ENCODE peak calls at places on chromosomes 2 and 18, in nine cellular contexts. One of them, this sample, is unnamed.

GRCh38 chr2:159077869-159078268 is 109.4 kb downstream of the TANC1 start:
- DNase-seq in PC-9: no peak
- DNase-seq in GM13977: no peak
- DNase-seq in AML-193: no peak
- DNase-seq in lung microvascular endothelial cell: no peak
- DNase-seq in cardiac septum: no peak
- DNase-seq in NCI-H345: no peak
- DNase-seq in NCI-H2081: no peak
- DNase-seq in fibroblast of villous mesenchyme: peak; percentile 65
- DNase-seq in this sample: no peak

GRCh38 chr18:59357928-59358327 is 1.1 kb downstream of the LMAN1 start:
- DNase-seq in PC-9: peak; percentile 67
- DNase-seq in GM13977: no peak
- DNase-seq in AML-193: peak; percentile 9
- DNase-seq in lung microvascular endothelial cell: peak; percentile 76
- DNase-seq in cardiac septum: no peak
- DNase-seq in NCI-H345: no peak
- DNase-seq in NCI-H2081: no peak
- DNase-seq in fibroblast of villous mesenchyme: peak; percentile 77
- DNase-seq in this sample: no peak

GRCh38 chr2:229342376-229342775 is 71.3 kb upstream of the PID1 start:
- DNase-seq in PC-9: no peak
- DNase-seq in GM13977: no peak
- DNase-seq in AML-193: peak; percentile 8
- DNase-seq in lung microvascular endothelial cell: peak; percentile 48
- DNase-seq in cardiac septum: no peak
- DNase-seq in NCI-H345: peak; percentile 16
- DNase-seq in NCI-H2081: no peak
- DNase-seq in fibroblast of villous mesenchyme: peak; percentile 36
- DNase-seq in this sample: no peak

GRCh38 chr2:170298115-170298514 is 120.2 kb downstream of the MYO3B start:
- DNase-seq in PC-9: no peak
- DNase-seq in GM13977: no peak
- DNase-seq in AML-193: no peak
- DNase-seq in lung microvascular endothelial cell: no peak
- DNase-seq in cardiac septum: no peak
- DNase-seq in NCI-H345: no peak
- DNase-seq in NCI-H2081: no peak
- DNase-seq in fibroblast of villous mesenchyme: no peak
- DNase-seq in this sample: peak; percentile 4

GRCh38 chr2:55014962-55015939 is 35.0 kb downstream of the RTN4 start:
- DNase-seq in PC-9: peak; percentile 76
- DNase-seq in GM13977: peak; percentile 17
- DNase-seq in AML-193: peak; percentile 58
- DNase-seq in lung microvascular endothelial cell: peak; percentile 71
- DNase-seq in cardiac septum: no peak
- DNase-seq in NCI-H345: peak; percentile 30
- DNase-seq in NCI-H2081: peak; percentile 50
- DNase-seq in fibroblast of villous mesenchyme: peak; percentile 79
- DNase-seq in this sample: no peak

GRCh38 chr2:9613291-9613690 is 17.5 kb downstream of the YWHAQ start:
- DNase-seq in PC-9: peak; percentile 55
- DNase-seq in GM13977: no peak
- DNase-seq in AML-193: peak; percentile 65
- DNase-seq in lung microvascular endothelial cell: peak; percentile 44
- DNase-seq in cardiac septum: no peak
- DNase-seq in NCI-H345: no peak
- DNase-seq in NCI-H2081: no peak
- DNase-seq in fibroblast of villous mesenchyme: peak; percentile 86
- DNase-seq in this sample: no peak

GRCh38 chr18:7224198-7224597 is 6.7 kb upstream of the LRRC30 start:
- DNase-seq in PC-9: no peak
- DNase-seq in GM13977: no peak
- DNase-seq in AML-193: no peak
- DNase-seq in lung microvascular endothelial cell: no peak
- DNase-seq in cardiac septum: no peak
- DNase-seq in NCI-H345: peak; percentile 11
- DNase-seq in NCI-H2081: no peak
- DNase-seq in fibroblast of villous mesenchyme: no peak
- DNase-seq in this sample: no peak

GRCh38 chr2:866887-867286 is 83.8 kb upstream of the SNTG2 start:
- DNase-seq in PC-9: no peak
- DNase-seq in GM13977: no peak
- DNase-seq in AML-193: no peak
- DNase-seq in lung microvascular endothelial cell: no peak
- DNase-seq in cardiac septum: no peak
- DNase-seq in NCI-H345: no peak
- DNase-seq in NCI-H2081: no peak
- DNase-seq in fibroblast of villous mesenchyme: no peak
- DNase-seq in this sample: no peak

GRCh38 chr2:98518106-98518505 is 73.4 kb downstream of the INPP4A start:
- DNase-seq in PC-9: no peak
- DNase-seq in GM13977: peak; percentile 61
- DNase-seq in AML-193: peak; percentile 33
- DNase-seq in lung microvascular endothelial cell: peak; percentile 62
- DNase-seq in cardiac septum: no peak
- DNase-seq in NCI-H345: no peak
- DNase-seq in NCI-H2081: no peak
- DNase-seq in fibroblast of villous mesenchyme: peak; percentile 64
- DNase-seq in this sample: no peak

GRCh38 chr2:240565267-240566202 is 2.7 kb upstream of the RNPEPL1 start:
- DNase-seq in PC-9: peak; percentile 99
- DNase-seq in GM13977: peak; percentile 71
- DNase-seq in AML-193: peak; percentile 91
- DNase-seq in lung microvascular endothelial cell: peak; percentile 86
- DNase-seq in cardiac septum: peak; percentile 96
- DNase-seq in NCI-H345: no peak
- DNase-seq in NCI-H2081: no peak
- DNase-seq in fibroblast of villous mesenchyme: peak; percentile 95
- DNase-seq in this sample: peak; percentile 81

GRCh38 chr18:23776306-23776705 is 87.1 kb downstream of the LAMA3 start:
- DNase-seq in PC-9: no peak
- DNase-seq in GM13977: no peak
- DNase-seq in AML-193: no peak
- DNase-seq in lung microvascular endothelial cell: no peak
- DNase-seq in cardiac septum: no peak
- DNase-seq in NCI-H345: no peak
- DNase-seq in NCI-H2081: no peak
- DNase-seq in fibroblast of villous mesenchyme: no peak
- DNase-seq in this sample: no peak

GRCh38 chr2:101440127-101440738 is 34.7 kb downstream of the RFX8 start:
- DNase-seq in PC-9: no peak
- DNase-seq in GM13977: no peak
- DNase-seq in AML-193: no peak
- DNase-seq in lung microvascular endothelial cell: no peak
- DNase-seq in cardiac septum: no peak
- DNase-seq in NCI-H345: peak; percentile 10
- DNase-seq in NCI-H2081: no peak
- DNase-seq in fibroblast of villous mesenchyme: peak; percentile 99
- DNase-seq in this sample: no peak

GRCh38 chr2:66651295-66651694 is 216.4 kb downstream of the MEIS1 start:
- DNase-seq in PC-9: no peak
- DNase-seq in GM13977: no peak
- DNase-seq in AML-193: no peak
- DNase-seq in lung microvascular endothelial cell: no peak
- DNase-seq in cardiac septum: no peak
- DNase-seq in NCI-H345: no peak
- DNase-seq in NCI-H2081: no peak
- DNase-seq in fibroblast of villous mesenchyme: no peak
- DNase-seq in this sample: no peak

GRCh38 chr2:219571311-219572236 is at the start of gene OBSL1:
- DNase-seq in PC-9: peak; percentile 78
- DNase-seq in GM13977: peak; percentile 62
- DNase-seq in AML-193: no peak
- DNase-seq in lung microvascular endothelial cell: peak; percentile 39
- DNase-seq in cardiac septum: peak; percentile 89
- DNase-seq in NCI-H345: peak; percentile 85
- DNase-seq in NCI-H2081: peak; percentile 84
- DNase-seq in fibroblast of villous mesenchyme: peak; percentile 85
- DNase-seq in this sample: no peak

GRCh38 chr2:96427917-96428316 is 77.2 kb downstream of the NEURL3 start:
- DNase-seq in PC-9: peak; percentile 100
- DNase-seq in GM13977: no peak
- DNase-seq in AML-193: peak; percentile 7
- DNase-seq in lung microvascular endothelial cell: peak; percentile 56
- DNase-seq in cardiac septum: no peak
- DNase-seq in NCI-H345: no peak
- DNase-seq in NCI-H2081: no peak
- DNase-seq in fibroblast of villous mesenchyme: no peak
- DNase-seq in this sample: no peak

GRCh38 chr2:50346586-50347351 is 685.2 kb downstream of the NRXN1 start:
- DNase-seq in PC-9: no peak
- DNase-seq in GM13977: no peak
- DNase-seq in AML-193: no peak
- DNase-seq in lung microvascular endothelial cell: no peak
- DNase-seq in cardiac septum: no peak
- DNase-seq in NCI-H345: no peak
- DNase-seq in NCI-H2081: no peak
- DNase-seq in fibroblast of villous mesenchyme: no peak
- DNase-seq in this sample: no peak

GRCh38 chr2:138391956-138392355 is 109.6 kb upstream of the SPOPL start:
- DNase-seq in PC-9: no peak
- DNase-seq in GM13977: no peak
- DNase-seq in AML-193: no peak
- DNase-seq in lung microvascular endothelial cell: peak; percentile 4
- DNase-seq in cardiac septum: no peak
- DNase-seq in NCI-H345: no peak
- DNase-seq in NCI-H2081: no peak
- DNase-seq in fibroblast of villous mesenchyme: no peak
- DNase-seq in this sample: no peak

GRCh38 chr2:120940319-120940696 is 204.6 kb downstream of the GLI2 start:
- DNase-seq in PC-9: no peak
- DNase-seq in GM13977: no peak
- DNase-seq in AML-193: no peak
- DNase-seq in lung microvascular endothelial cell: no peak
- DNase-seq in cardiac septum: no peak
- DNase-seq in NCI-H345: no peak
- DNase-seq in NCI-H2081: no peak
- DNase-seq in fibroblast of villous mesenchyme: no peak
- DNase-seq in this sample: no peak

GRCh38 chr2:109719871-109720270 is 74.2 kb upstream of the RGPD5 start:
- DNase-seq in PC-9: no peak
- DNase-seq in GM13977: no peak
- DNase-seq in AML-193: no peak
- DNase-seq in lung microvascular endothelial cell: no peak
- DNase-seq in cardiac septum: peak; percentile 46
- DNase-seq in NCI-H345: no peak
- DNase-seq in NCI-H2081: no peak
- DNase-seq in fibroblast of villous mesenchyme: no peak
- DNase-seq in this sample: no peak

GRCh38 chr18:59719533-59720325 is 22.5 kb upstream of the CCBE1 start:
- DNase-seq in PC-9: no peak
- DNase-seq in GM13977: no peak
- DNase-seq in AML-193: no peak
- DNase-seq in lung microvascular endothelial cell: peak; percentile 64
- DNase-seq in cardiac septum: no peak
- DNase-seq in NCI-H345: no peak
- DNase-seq in NCI-H2081: no peak
- DNase-seq in fibroblast of villous mesenchyme: peak; percentile 50
- DNase-seq in this sample: no peak

GRCh38 chr2:100692906-100693305 is 127.0 kb upstream of the NPAS2 start:
- DNase-seq in PC-9: no peak
- DNase-seq in GM13977: no peak
- DNase-seq in AML-193: no peak
- DNase-seq in lung microvascular endothelial cell: no peak
- DNase-seq in cardiac septum: no peak
- DNase-seq in NCI-H345: no peak
- DNase-seq in NCI-H2081: no peak
- DNase-seq in fibroblast of villous mesenchyme: no peak
- DNase-seq in this sample: no peak

GRCh38 chr2:150872919-150873772 is 385.7 kb upstream of the RND3 start:
- DNase-seq in PC-9: no peak
- DNase-seq in GM13977: no peak
- DNase-seq in AML-193: no peak
- DNase-seq in lung microvascular endothelial cell: no peak
- DNase-seq in cardiac septum: no peak
- DNase-seq in NCI-H345: no peak
- DNase-seq in NCI-H2081: no peak
- DNase-seq in fibroblast of villous mesenchyme: peak; percentile 98
- DNase-seq in this sample: no peak

GRCh38 chr2:112773510-112773909 is 9.1 kb upstream of the CKAP2L start:
- DNase-seq in PC-9: no peak
- DNase-seq in GM13977: no peak
- DNase-seq in AML-193: no peak
- DNase-seq in lung microvascular endothelial cell: no peak
- DNase-seq in cardiac septum: no peak
- DNase-seq in NCI-H345: no peak
- DNase-seq in NCI-H2081: no peak
- DNase-seq in fibroblast of villous mesenchyme: no peak
- DNase-seq in this sample: no peak

GRCh38 chr2:65654496-65654895 is 222.1 kb upstream of the SPRED2 start:
- DNase-seq in PC-9: no peak
- DNase-seq in GM13977: no peak
- DNase-seq in AML-193: no peak
- DNase-seq in lung microvascular endothelial cell: no peak
- DNase-seq in cardiac septum: no peak
- DNase-seq in NCI-H345: no peak
- DNase-seq in NCI-H2081: no peak
- DNase-seq in fibroblast of villous mesenchyme: no peak
- DNase-seq in this sample: no peak

GRCh38 chr18:58195278-58195721 is 151.3 kb downstream of the NEDD4L start:
- DNase-seq in PC-9: no peak
- DNase-seq in GM13977: no peak
- DNase-seq in AML-193: no peak
- DNase-seq in lung microvascular endothelial cell: no peak
- DNase-seq in cardiac septum: no peak
- DNase-seq in NCI-H345: peak; percentile 52
- DNase-seq in NCI-H2081: no peak
- DNase-seq in fibroblast of villous mesenchyme: no peak
- DNase-seq in this sample: no peak